ENCODE peak calls at places on chromosomes 2 and 18, in six cellular contexts. One of them, this sample, is unnamed.

GRCh38 chr18:30787410-30787809 is 255.1 kb downstream of the DSC3 start:
- DNase-seq in ELF-1: no peak
- DNase-seq in PC-3: no peak
- DNase-seq in NCI-H510A treated with DMSO at 0.1 percent for 48 hours: no peak
- DNase-seq in left ventricle myocardium superior: no peak
- DNase-seq in NT2/D1: no peak
- DNase-seq in this sample: no peak

GRCh38 chr2:232592687-232593407 is 40.6 kb upstream of the EFHD1 start:
- DNase-seq in ELF-1: peak
- DNase-seq in PC-3: peak
- DNase-seq in NCI-H510A treated with DMSO at 0.1 percent for 48 hours: no peak
- DNase-seq in left ventricle myocardium superior: no peak
- DNase-seq in NT2/D1: no peak
- DNase-seq in this sample: peak

GRCh38 chr2:127067620-127068350 is 39.2 kb downstream of the BIN1 start:
- DNase-seq in ELF-1: peak
- DNase-seq in PC-3: peak
- DNase-seq in NCI-H510A treated with DMSO at 0.1 percent for 48 hours: no peak
- DNase-seq in left ventricle myocardium superior: peak
- DNase-seq in NT2/D1: peak
- DNase-seq in this sample: peak

GRCh38 chr2:71685073-71685848 is 231.9 kb downstream of the DYSF start:
- DNase-seq in ELF-1: no peak
- DNase-seq in PC-3: no peak
- DNase-seq in NCI-H510A treated with DMSO at 0.1 percent for 48 hours: no peak
- DNase-seq in left ventricle myocardium superior: peak
- DNase-seq in NT2/D1: no peak
- DNase-seq in this sample: no peak

GRCh38 chr2:231361701-231362588 is 33.6 kb upstream of the B3GNT7 start:
- DNase-seq in ELF-1: no peak
- DNase-seq in PC-3: no peak
- DNase-seq in NCI-H510A treated with DMSO at 0.1 percent for 48 hours: no peak
- DNase-seq in left ventricle myocardium superior: no peak
- DNase-seq in NT2/D1: no peak
- DNase-seq in this sample: no peak

GRCh38 chr2:136131961-136132839 is 14.3 kb upstream of the CXCR4 start:
- DNase-seq in ELF-1: no peak
- DNase-seq in PC-3: no peak
- DNase-seq in NCI-H510A treated with DMSO at 0.1 percent for 48 hours: peak
- DNase-seq in left ventricle myocardium superior: no peak
- DNase-seq in NT2/D1: no peak
- DNase-seq in this sample: no peak

GRCh38 chr2:113857454-113857853 is 32.4 kb upstream of the ACTR3 start:
- DNase-seq in ELF-1: no peak
- DNase-seq in PC-3: no peak
- DNase-seq in NCI-H510A treated with DMSO at 0.1 percent for 48 hours: no peak
- DNase-seq in left ventricle myocardium superior: no peak
- DNase-seq in NT2/D1: no peak
- DNase-seq in this sample: no peak

GRCh38 chr2:72915076-72915906 is 2.0 kb upstream of the EMX1 start:
- DNase-seq in ELF-1: peak
- DNase-seq in PC-3: no peak
- DNase-seq in NCI-H510A treated with DMSO at 0.1 percent for 48 hours: no peak
- DNase-seq in left ventricle myocardium superior: no peak
- DNase-seq in NT2/D1: no peak
- DNase-seq in this sample: no peak

GRCh38 chr2:68769586-68770270 is 35.1 kb downstream of the ARHGAP25 start:
- DNase-seq in ELF-1: peak
- DNase-seq in PC-3: no peak
- DNase-seq in NCI-H510A treated with DMSO at 0.1 percent for 48 hours: peak
- DNase-seq in left ventricle myocardium superior: no peak
- DNase-seq in NT2/D1: peak
- DNase-seq in this sample: peak

GRCh38 chr18:10134204-10134603 is 220.4 kb downstream of the VAPA start:
- DNase-seq in ELF-1: no peak
- DNase-seq in PC-3: no peak
- DNase-seq in NCI-H510A treated with DMSO at 0.1 percent for 48 hours: no peak
- DNase-seq in left ventricle myocardium superior: no peak
- DNase-seq in NT2/D1: no peak
- DNase-seq in this sample: no peak

GRCh38 chr2:529425-529824 is 147.8 kb downstream of the TMEM18 start:
- DNase-seq in ELF-1: peak
- DNase-seq in PC-3: peak
- DNase-seq in NCI-H510A treated with DMSO at 0.1 percent for 48 hours: peak
- DNase-seq in left ventricle myocardium superior: no peak
- DNase-seq in NT2/D1: peak
- DNase-seq in this sample: peak

GRCh38 chr2:63698825-63699548 is 110.2 kb downstream of the MDH1 start:
- DNase-seq in ELF-1: peak
- DNase-seq in PC-3: peak
- DNase-seq in NCI-H510A treated with DMSO at 0.1 percent for 48 hours: peak
- DNase-seq in left ventricle myocardium superior: peak
- DNase-seq in NT2/D1: peak
- DNase-seq in this sample: peak

GRCh38 chr2:46337208-46337994 is 40.2 kb downstream of the EPAS1 start:
- DNase-seq in ELF-1: no peak
- DNase-seq in PC-3: no peak
- DNase-seq in NCI-H510A treated with DMSO at 0.1 percent for 48 hours: peak
- DNase-seq in left ventricle myocardium superior: no peak
- DNase-seq in NT2/D1: no peak
- DNase-seq in this sample: peak

GRCh38 chr2:142714600-142714999 is 162.9 kb upstream of the KYNU start:
- DNase-seq in ELF-1: no peak
- DNase-seq in PC-3: no peak
- DNase-seq in NCI-H510A treated with DMSO at 0.1 percent for 48 hours: no peak
- DNase-seq in left ventricle myocardium superior: no peak
- DNase-seq in NT2/D1: no peak
- DNase-seq in this sample: no peak

GRCh38 chr18:36130883-36131653 is 1.4 kb downstream of the ELP2 start:
- DNase-seq in ELF-1: peak
- DNase-seq in PC-3: no peak
- DNase-seq in NCI-H510A treated with DMSO at 0.1 percent for 48 hours: peak
- DNase-seq in left ventricle myocardium superior: no peak
- DNase-seq in NT2/D1: no peak
- DNase-seq in this sample: no peak

GRCh38 chr2:12271589-12271984 is 445.1 kb upstream of the TRIB2 start:
- DNase-seq in ELF-1: no peak
- DNase-seq in PC-3: no peak
- DNase-seq in NCI-H510A treated with DMSO at 0.1 percent for 48 hours: no peak
- DNase-seq in left ventricle myocardium superior: no peak
- DNase-seq in NT2/D1: no peak
- DNase-seq in this sample: no peak

GRCh38 chr2:75200140-75200985 is 1.0 kb upstream of the TACR1 start:
- DNase-seq in ELF-1: peak
- DNase-seq in PC-3: peak
- DNase-seq in NCI-H510A treated with DMSO at 0.1 percent for 48 hours: peak
- DNase-seq in left ventricle myocardium superior: peak
- DNase-seq in NT2/D1: no peak
- DNase-seq in this sample: peak

GRCh38 chr2:60359569-60359968 is 193.9 kb downstream of the BCL11A start:
- DNase-seq in ELF-1: no peak
- DNase-seq in PC-3: no peak
- DNase-seq in NCI-H510A treated with DMSO at 0.1 percent for 48 hours: peak
- DNase-seq in left ventricle myocardium superior: no peak
- DNase-seq in NT2/D1: no peak
- DNase-seq in this sample: no peak

GRCh38 chr2:127847926-127848325 is 10.0 kb downstream of the POLR2D start:
- DNase-seq in ELF-1: no peak
- DNase-seq in PC-3: no peak
- DNase-seq in NCI-H510A treated with DMSO at 0.1 percent for 48 hours: no peak
- DNase-seq in left ventricle myocardium superior: no peak
- DNase-seq in NT2/D1: no peak
- DNase-seq in this sample: no peak

GRCh38 chr2:144267209-144267608 is 252.7 kb downstream of the ZEB2 start:
- DNase-seq in ELF-1: no peak
- DNase-seq in PC-3: no peak
- DNase-seq in NCI-H510A treated with DMSO at 0.1 percent for 48 hours: no peak
- DNase-seq in left ventricle myocardium superior: no peak
- DNase-seq in NT2/D1: no peak
- DNase-seq in this sample: no peak

GRCh38 chr18:77100751-77101355 is 31.7 kb downstream of the MBP start:
- DNase-seq in ELF-1: no peak
- DNase-seq in PC-3: peak
- DNase-seq in NCI-H510A treated with DMSO at 0.1 percent for 48 hours: no peak
- DNase-seq in left ventricle myocardium superior: no peak
- DNase-seq in NT2/D1: no peak
- DNase-seq in this sample: no peak

GRCh38 chr2:221596192-221596591 is 24.1 kb upstream of the EPHA4 start:
- DNase-seq in ELF-1: no peak
- DNase-seq in PC-3: peak
- DNase-seq in NCI-H510A treated with DMSO at 0.1 percent for 48 hours: no peak
- DNase-seq in left ventricle myocardium superior: no peak
- DNase-seq in NT2/D1: no peak
- DNase-seq in this sample: peak

GRCh38 chr18:48889115-48889941 is 61.4 kb downstream of the SMAD7 start:
- DNase-seq in ELF-1: peak
- DNase-seq in PC-3: no peak
- DNase-seq in NCI-H510A treated with DMSO at 0.1 percent for 48 hours: no peak
- DNase-seq in left ventricle myocardium superior: peak
- DNase-seq in NT2/D1: peak
- DNase-seq in this sample: no peak

GRCh38 chr18:58310517-58310916 is 266.5 kb downstream of the NEDD4L start:
- DNase-seq in ELF-1: no peak
- DNase-seq in PC-3: no peak
- DNase-seq in NCI-H510A treated with DMSO at 0.1 percent for 48 hours: peak
- DNase-seq in left ventricle myocardium superior: peak
- DNase-seq in NT2/D1: no peak
- DNase-seq in this sample: peak

GRCh38 chr2:210169871-210170441 is 1.3 kb downstream of the KANSL1L start:
- DNase-seq in ELF-1: no peak
- DNase-seq in PC-3: peak
- DNase-seq in NCI-H510A treated with DMSO at 0.1 percent for 48 hours: peak
- DNase-seq in left ventricle myocardium superior: no peak
- DNase-seq in NT2/D1: no peak
- DNase-seq in this sample: peak

GRCh38 chr2:121999273-121999672 is 243.8 kb downstream of the TSN start:
- DNase-seq in ELF-1: no peak
- DNase-seq in PC-3: peak
- DNase-seq in NCI-H510A treated with DMSO at 0.1 percent for 48 hours: peak
- DNase-seq in left ventricle myocardium superior: no peak
- DNase-seq in NT2/D1: no peak
- DNase-seq in this sample: peak